ENCODE peak calls at places on chromosomes 3 and 15, in five cellular contexts. One of them, this sample, is unnamed.

GRCh38 chr3:104909188-104909587 is 457.5 kb upstream of the ALCAM start:
- ATAC-seq in GM12878: no peak
- ATAC-seq in A549: no peak
- ATAC-seq in upper lobe of left lung: no peak
- ATAC-seq in HepG2: no peak
- ATAC-seq in this sample: no peak

GRCh38 chr3:184688251-184688851 is 23.5 kb downstream of the MAGEF1 start:
- ATAC-seq in GM12878: no peak
- ATAC-seq in A549: peak
- ATAC-seq in upper lobe of left lung: peak
- ATAC-seq in HepG2: no peak
- ATAC-seq in this sample: peak

GRCh38 chr3:14057701-14058100 is 67.0 kb downstream of the CHCHD4 start:
- ATAC-seq in GM12878: no peak
- ATAC-seq in A549: no peak
- ATAC-seq in upper lobe of left lung: no peak
- ATAC-seq in HepG2: no peak
- ATAC-seq in this sample: no peak

GRCh38 chr3:154040283-154040682 is 80.9 kb upstream of the ARHGEF26 start:
- ATAC-seq in GM12878: peak
- ATAC-seq in A549: peak
- ATAC-seq in upper lobe of left lung: no peak
- ATAC-seq in HepG2: peak
- ATAC-seq in this sample: no peak

GRCh38 chr3:62755285-62755684 is 119.9 kb downstream of the CADPS start:
- ATAC-seq in GM12878: no peak
- ATAC-seq in A549: no peak
- ATAC-seq in upper lobe of left lung: no peak
- ATAC-seq in HepG2: no peak
- ATAC-seq in this sample: no peak

GRCh38 chr3:170330366-170330765 is 27.1 kb upstream of the SKIL start:
- ATAC-seq in GM12878: peak
- ATAC-seq in A549: peak
- ATAC-seq in upper lobe of left lung: peak
- ATAC-seq in HepG2: peak
- ATAC-seq in this sample: no peak

GRCh38 chr15:74385442-74386132 is 18.1 kb upstream of the CYP11A1 start:
- ATAC-seq in GM12878: no peak
- ATAC-seq in A549: no peak
- ATAC-seq in upper lobe of left lung: no peak
- ATAC-seq in HepG2: no peak
- ATAC-seq in this sample: no peak

GRCh38 chr3:13176445-13176844 is 103.2 kb upstream of the IQSEC1 start:
- ATAC-seq in GM12878: no peak
- ATAC-seq in A549: no peak
- ATAC-seq in upper lobe of left lung: no peak
- ATAC-seq in HepG2: no peak
- ATAC-seq in this sample: no peak

GRCh38 chr3:40152482-40153133 is 156.9 kb upstream of the EIF1B start:
- ATAC-seq in GM12878: no peak
- ATAC-seq in A549: no peak
- ATAC-seq in upper lobe of left lung: no peak
- ATAC-seq in HepG2: no peak
- ATAC-seq in this sample: no peak

GRCh38 chr3:113747719-113748046 is 848 bp downstream of the ATP6V1A start:
- ATAC-seq in GM12878: peak
- ATAC-seq in A549: no peak
- ATAC-seq in upper lobe of left lung: no peak
- ATAC-seq in HepG2: no peak
- ATAC-seq in this sample: no peak

GRCh38 chr3:167615030-167615429 is 38.7 kb downstream of the WDR49 start:
- ATAC-seq in GM12878: no peak
- ATAC-seq in A549: no peak
- ATAC-seq in upper lobe of left lung: no peak
- ATAC-seq in HepG2: no peak
- ATAC-seq in this sample: no peak

GRCh38 chr3:23999012-23999641 is 54.0 kb downstream of the NR1D2 start:
- ATAC-seq in GM12878: peak
- ATAC-seq in A549: no peak
- ATAC-seq in upper lobe of left lung: peak
- ATAC-seq in HepG2: peak
- ATAC-seq in this sample: no peak

GRCh38 chr3:36540898-36541518 is 160.7 kb downstream of the STAC start:
- ATAC-seq in GM12878: no peak
- ATAC-seq in A549: peak
- ATAC-seq in upper lobe of left lung: no peak
- ATAC-seq in HepG2: peak
- ATAC-seq in this sample: no peak

GRCh38 chr15:81388431-81388760 is 14.4 kb upstream of the TMC3 start:
- ATAC-seq in GM12878: no peak
- ATAC-seq in A549: no peak
- ATAC-seq in upper lobe of left lung: no peak
- ATAC-seq in HepG2: no peak
- ATAC-seq in this sample: no peak

GRCh38 chr15:88624156-88624970 is 3.2 kb downstream of the AEN start:
- ATAC-seq in GM12878: peak
- ATAC-seq in A549: no peak
- ATAC-seq in upper lobe of left lung: peak
- ATAC-seq in HepG2: peak
- ATAC-seq in this sample: peak

GRCh38 chr3:31654998-31655397 is 122.3 kb downstream of the STT3B start:
- ATAC-seq in GM12878: no peak
- ATAC-seq in A549: no peak
- ATAC-seq in upper lobe of left lung: no peak
- ATAC-seq in HepG2: no peak
- ATAC-seq in this sample: no peak

GRCh38 chr3:23961064-23961463 is 16.0 kb downstream of the NR1D2 start:
- ATAC-seq in GM12878: no peak
- ATAC-seq in A549: no peak
- ATAC-seq in upper lobe of left lung: no peak
- ATAC-seq in HepG2: no peak
- ATAC-seq in this sample: no peak

GRCh38 chr3:10933958-10934481 is 58.5 kb upstream of the SLC6A1 start:
- ATAC-seq in GM12878: no peak
- ATAC-seq in A549: peak
- ATAC-seq in upper lobe of left lung: peak
- ATAC-seq in HepG2: no peak
- ATAC-seq in this sample: peak

GRCh38 chr3:108603689-108604088 is 14.2 kb downstream of the DZIP3 start:
- ATAC-seq in GM12878: no peak
- ATAC-seq in A549: no peak
- ATAC-seq in upper lobe of left lung: no peak
- ATAC-seq in HepG2: no peak
- ATAC-seq in this sample: no peak

GRCh38 chr3:188905991-188906635 is 265.7 kb upstream of the TPRG1 start:
- ATAC-seq in GM12878: no peak
- ATAC-seq in A549: no peak
- ATAC-seq in upper lobe of left lung: no peak
- ATAC-seq in HepG2: no peak
- ATAC-seq in this sample: no peak

GRCh38 chr3:46716461-46717441 is 918 bp downstream of the PRSS50 start:
- ATAC-seq in GM12878: no peak
- ATAC-seq in A549: no peak
- ATAC-seq in upper lobe of left lung: no peak
- ATAC-seq in HepG2: peak
- ATAC-seq in this sample: no peak

GRCh38 chr15:22915866-22916515 is 64.2 kb downstream of the CYFIP1 start:
- ATAC-seq in GM12878: no peak
- ATAC-seq in A549: no peak
- ATAC-seq in upper lobe of left lung: no peak
- ATAC-seq in HepG2: no peak
- ATAC-seq in this sample: no peak

GRCh38 chr3:122409392-122409791 is 6.5 kb downstream of the WDR5B start:
- ATAC-seq in GM12878: peak
- ATAC-seq in A549: no peak
- ATAC-seq in upper lobe of left lung: peak
- ATAC-seq in HepG2: no peak
- ATAC-seq in this sample: no peak

GRCh38 chr3:46883252-46884185 is 6.0 kb downstream of the PTH1R start:
- ATAC-seq in GM12878: peak
- ATAC-seq in A549: peak
- ATAC-seq in upper lobe of left lung: peak
- ATAC-seq in HepG2: peak
- ATAC-seq in this sample: peak

GRCh38 chr3:157502916-157503620 is at the start of gene VEPH1:
- ATAC-seq in GM12878: no peak
- ATAC-seq in A549: peak
- ATAC-seq in upper lobe of left lung: peak
- ATAC-seq in HepG2: peak
- ATAC-seq in this sample: no peak

GRCh38 chr3:143849854-143850549 is 1.7 kb upstream of the SLC9A9 start:
- ATAC-seq in GM12878: no peak
- ATAC-seq in A549: no peak
- ATAC-seq in upper lobe of left lung: peak
- ATAC-seq in HepG2: no peak
- ATAC-seq in this sample: peak

GRCh38 chr3:190505381-190506003 is 8.4 kb upstream of the IL1RAP start:
- ATAC-seq in GM12878: no peak
- ATAC-seq in A549: no peak
- ATAC-seq in upper lobe of left lung: no peak
- ATAC-seq in HepG2: peak
- ATAC-seq in this sample: no peak

GRCh38 chr3:57158813-57159678 is 6.1 kb downstream of the IL17RD start:
- ATAC-seq in GM12878: peak
- ATAC-seq in A549: no peak
- ATAC-seq in upper lobe of left lung: no peak
- ATAC-seq in HepG2: no peak
- ATAC-seq in this sample: no peak

GRCh38 chr15:83717010-83717409 is 63.1 kb downstream of the ADAMTSL3 start:
- ATAC-seq in GM12878: no peak
- ATAC-seq in A549: no peak
- ATAC-seq in upper lobe of left lung: no peak
- ATAC-seq in HepG2: no peak
- ATAC-seq in this sample: no peak
- TF ChIP-seq EP300 in GM12878: no peak
- TF ChIP-seq EP300 in A549: no peak
- TF ChIP-seq EP300 in upper lobe of left lung: no peak
- TF ChIP-seq EP300 in HepG2: no peak
- TF ChIP-seq EP300 in this sample: no peak

GRCh38 chr15:45168286-45168685 is 19.5 kb downstream of the SHF start:
- ATAC-seq in GM12878: no peak
- ATAC-seq in A549: no peak
- ATAC-seq in upper lobe of left lung: no peak
- ATAC-seq in HepG2: no peak
- ATAC-seq in this sample: no peak

GRCh38 chr15:45168751-45169551 is 18.8 kb downstream of the SHF start:
- ATAC-seq in GM12878: no peak
- ATAC-seq in A549: no peak
- ATAC-seq in upper lobe of left lung: no peak
- ATAC-seq in HepG2: no peak
- ATAC-seq in this sample: no peak

GRCh38 chr15:45167631-45168205 is 20.0 kb downstream of the SHF start:
- ATAC-seq in GM12878: no peak
- ATAC-seq in A549: no peak
- ATAC-seq in upper lobe of left lung: no peak
- ATAC-seq in HepG2: no peak
- ATAC-seq in this sample: no peak

GRCh38 chr15:45165536-45165935 is 22.2 kb downstream of the SHF start:
- ATAC-seq in GM12878: no peak
- ATAC-seq in A549: no peak
- ATAC-seq in upper lobe of left lung: no peak
- ATAC-seq in HepG2: no peak
- ATAC-seq in this sample: no peak

GRCh38 chr15:45166792-45167630 is 20.8 kb downstream of the SHF start:
- ATAC-seq in GM12878: peak
- ATAC-seq in A549: peak
- ATAC-seq in upper lobe of left lung: peak
- ATAC-seq in HepG2: peak
- ATAC-seq in this sample: peak
- TF ChIP-seq POLR2A in GM12878: peak
- TF ChIP-seq POLR2A in A549: peak
- TF ChIP-seq POLR2A in upper lobe of left lung: no peak
- TF ChIP-seq POLR2A in HepG2: peak
- TF ChIP-seq POLR2A in this sample: peak

GRCh38 chr3:30167511-30168135 is 438.8 kb upstream of the TGFBR2 start:
- ATAC-seq in GM12878: no peak
- ATAC-seq in A549: no peak
- ATAC-seq in upper lobe of left lung: no peak
- ATAC-seq in HepG2: no peak
- ATAC-seq in this sample: no peak
- TF ChIP-seq EP300 in GM12878: no peak
- TF ChIP-seq EP300 in A549: no peak
- TF ChIP-seq EP300 in upper lobe of left lung: no peak
- TF ChIP-seq EP300 in HepG2: no peak
- TF ChIP-seq EP300 in this sample: no peak

GRCh38 chr15:99252326-99252725 is 1.0 kb downstream of the LRRC28 start:
- ATAC-seq in GM12878: no peak
- ATAC-seq in A549: no peak
- ATAC-seq in upper lobe of left lung: no peak
- ATAC-seq in HepG2: no peak
- ATAC-seq in this sample: no peak

GRCh38 chr15:99251436-99251821 is at the start of gene LRRC28:
- ATAC-seq in GM12878: no peak
- ATAC-seq in A549: peak
- ATAC-seq in upper lobe of left lung: no peak
- ATAC-seq in HepG2: peak
- ATAC-seq in this sample: peak

GRCh38 chr15:99250001-99250400 is 620 bp upstream of the TTC23 start:
- ATAC-seq in GM12878: no peak
- ATAC-seq in A549: no peak
- ATAC-seq in upper lobe of left lung: no peak
- ATAC-seq in HepG2: no peak
- ATAC-seq in this sample: no peak

GRCh38 chr15:99249270-99249817 is at the start of gene TTC23:
- ATAC-seq in GM12878: peak
- ATAC-seq in A549: peak
- ATAC-seq in upper lobe of left lung: peak
- ATAC-seq in HepG2: peak
- ATAC-seq in this sample: peak

GRCh38 chr15:99250494-99251435 is 516 bp upstream of the LRRC28 start:
- ATAC-seq in GM12878: peak
- ATAC-seq in A549: peak
- ATAC-seq in upper lobe of left lung: peak
- ATAC-seq in HepG2: peak
- ATAC-seq in this sample: peak
- TF ChIP-seq POLR2A in GM12878: peak
- TF ChIP-seq POLR2A in A549: peak
- TF ChIP-seq POLR2A in upper lobe of left lung: peak
- TF ChIP-seq POLR2A in HepG2: peak
- TF ChIP-seq POLR2A in this sample: peak

This sample was measured in gastroesophageal sphincter.